ENCODE peak calls at places on chromosomes 4 and X, in five cellular contexts. Q is GM12892, Y is psoas muscle, B is mesothelial cell of epicardium, Z is neural progenitor cell. A is an unnamed sample.
A peak's percentile ranks its signal among the peaks of the same experiment; 100 is the strongest.

GRCh38 chr4:147944264-147944663 is 212.4 kb downstream of the ARHGAP10 start:
- DNase-seq in Q (no peak), Y (no peak), B (no peak), Z (no peak), A (no peak)

GRCh38 chrX:71482228-71482958 is 50.5 kb upstream of the OGT start:
- DNase-seq in Q (no peak), Y (no peak), B (no peak), Z (no peak), A (no peak)

GRCh38 chr4:64340243-64341110 is 68.8 kb downstream of the TECRL start:
- DNase-seq in Q (no peak), Y (no peak), B (no peak), Z (no peak), A (no peak)

GRCh38 chr4:169229571-169230028 is 41.2 kb downstream of the SH3RF1 start:
- DNase-seq in Q (no peak), Y (no peak), B (no peak), Z (no peak), A (no peak)

GRCh38 chrX:66889418-66889817 is 250.5 kb upstream of the EDA2R start:
- DNase-seq in Q (no peak), Y (no peak), B (no peak), Z (no peak), A (no peak)

GRCh38 chr4:2352729-2353221 is 65.7 kb downstream of the ZFYVE28 start:
- DNase-seq in Q (no peak), Y (no peak), B (no peak), Z (no peak), A (no peak)

GRCh38 chr4:75512336-75513211 is 1.6 kb downstream of the RCHY1 start:
- DNase-seq in Q (no peak), Y (no peak), B (no peak), Z (peak; percentile 6), A (peak; percentile 1)

GRCh38 chr4:85937507-85937906 is 422.3 kb downstream of the MAPK10 start:
- DNase-seq in Q (no peak), Y (no peak), B (no peak), Z (no peak), A (no peak)

GRCh38 chr4:178414881-178415446 is 972.7 kb upstream of the AGA start:
- DNase-seq in Q (no peak), Y (no peak), B (no peak), Z (no peak), A (no peak)

GRCh38 chr4:95155759-95156451 is 392.9 kb downstream of the UNC5C start:
- DNase-seq in Q (no peak), Y (no peak), B (no peak), Z (peak; percentile 42), A (no peak)

GRCh38 chr4:6200922-6201362 is 593 bp upstream of the JAKMIP1 start:
- DNase-seq in Q (no peak), Y (no peak), B (no peak), Z (no peak), A (no peak)

GRCh38 chrX:101348452-101349222 is at the start of gene TIMM8A:
- DNase-seq in Q (peak; percentile 69), Y (peak; percentile 90), B (peak; percentile 36), Z (peak; percentile 70), A (peak; percentile 67)

GRCh38 chr4:76955187-76955586 is 5.6 kb downstream of the SEPTIN11 start:
- DNase-seq in Q (no peak), Y (no peak), B (no peak), Z (no peak), A (no peak)

GRCh38 chr4:90419124-90419711 is 292.0 kb downstream of the CCSER1 start:
- DNase-seq in Q (no peak), Y (no peak), B (no peak), Z (peak; percentile 46), A (peak; percentile 2)

GRCh38 chrX:68433155-68433980 is at the start of gene OPHN1:
- DNase-seq in Q (no peak), Y (peak; percentile 87), B (peak; percentile 22), Z (peak; percentile 84), A (no peak)

GRCh38 chr4:108743021-108743420 is 19.8 kb downstream of the ETNPPL start:
- DNase-seq in Q (no peak), Y (no peak), B (no peak), Z (peak; percentile 42), A (no peak)

GRCh38 chrX:77398341-77398740 is 48.8 kb upstream of the FGF16 start:
- DNase-seq in Q (no peak), Y (no peak), B (no peak), Z (no peak), A (no peak)

GRCh38 chr4:169404959-169405358 is 134.2 kb upstream of the SH3RF1 start:
- DNase-seq in Q (no peak), Y (no peak), B (no peak), Z (no peak), A (no peak)

GRCh38 chr4:108922191-108922590 is 159.3 kb upstream of the ETNPPL start:
- DNase-seq in Q (no peak), Y (no peak), B (no peak), Z (no peak), A (no peak)

GRCh38 chr4:176788971-176789370 is 3.8 kb downstream of the VEGFC start:
- DNase-seq in Q (no peak), Y (no peak), B (no peak), Z (no peak), A (no peak)

GRCh38 chr4:104395219-104395618 is 99.5 kb downstream of the CXXC4 start:
- DNase-seq in Q (no peak), Y (peak; percentile 41), B (no peak), Z (no peak), A (no peak)

GRCh38 chrX:73850124-73851013 is 287.4 kb downstream of the CHIC1 start:
- DNase-seq in Q (no peak), Y (peak; percentile 77), B (no peak), Z (peak; percentile 45), A (no peak)

GRCh38 chrX:123324628-123325027 is 140.6 kb downstream of the GRIA3 start:
- DNase-seq in Q (no peak), Y (no peak), B (no peak), Z (no peak), A (no peak)

A was measured in GM18507.